ENCODE peak calls at places on chromosome 16, in five cellular contexts. X is naive thymus-derived CD4-positive, alpha-beta T cell; W is astrocyte; A is effector CD4-positive, alpha-beta T cell; F is body of pancreas. E is an unnamed sample.
A peak's percentile ranks its signal among the peaks of the same experiment; 100 is the strongest.

GRCh38 chr16:75127713-75128415 is 11.3 kb upstream of the LDHD start:
- DNase-seq in A (no peak), X (no peak), W (no peak), F (no peak), E (no peak)

GRCh38 chr16:12796498-12796897 is 7.2 kb downstream of the CPPED1 start:
- DNase-seq in A (no peak), W (peak; percentile 25), F (no peak), X (no peak), E (no peak)

GRCh38 chr16:15521390-15521757 is 87.0 kb downstream of the BMERB1 start:
- DNase-seq in A (no peak), X (no peak), W (no peak), F (no peak), E (no peak)

GRCh38 chr16:17275076-17275732 is 195.6 kb downstream of the XYLT1 start:
- DNase-seq in W (peak; percentile 48), X (no peak), A (no peak), F (peak; percentile 65), E (no peak)

GRCh38 chr16:56389554-56389953 is 35.8 kb downstream of the AMFR start:
- DNase-seq in F (no peak), W (peak; percentile 98), X (no peak), A (no peak), E (no peak)

GRCh38 chr16:11312718-11313492 is 31.8 kb upstream of the PRM1 start:
- DNase-seq in X (no peak), W (peak; percentile 73), A (no peak), F (peak; percentile 74), E (no peak)

GRCh38 chr16:30084096-30084815 is 7.5 kb downstream of the TBX6 start:
- DNase-seq in F (no peak), W (no peak), X (no peak), A (no peak), E (no peak)

GRCh38 chr16:47753620-47754019 is 292.5 kb downstream of the PHKB start:
- DNase-seq in F (no peak), W (no peak), A (no peak), X (no peak), E (no peak)

GRCh38 chr16:1940273-1941161 is 2.5 kb downstream of the MSRB1 start:
- DNase-seq in F (peak; percentile 97), A (no peak), W (no peak), X (no peak), E (no peak)

GRCh38 chr16:87881327-87882200 is 12.3 kb upstream of the SLC7A5 start:
- DNase-seq in A (no peak), X (no peak), F (no peak), W (no peak), E (no peak)

GRCh38 chr16:66457888-66458287 is 30.8 kb downstream of the BEAN1 start:
- DNase-seq in F (no peak), A (no peak), X (no peak), W (peak; percentile 37), E (no peak)

GRCh38 chr16:324451-325334 is 27.8 kb downstream of the AXIN1 start:
- DNase-seq in F (no peak), X (peak; percentile 92), A (peak; percentile 71), W (no peak), E (peak; percentile 75)

GRCh38 chr16:8866118-8866883 is 2.5 kb downstream of the CARHSP1 start:
- DNase-seq in F (peak; percentile 60), A (no peak), W (no peak), X (no peak), E (no peak)

GRCh38 chr16:20904507-20905079 is 4.0 kb downstream of the LYRM1 start:
- DNase-seq in X (peak; percentile 60), A (peak; percentile 4), W (peak; percentile 98), F (no peak), E (no peak)

GRCh38 chr16:18953535-18953934 is 27.3 kb upstream of the SMG1 start:
- DNase-seq in W (no peak), X (no peak), F (no peak), A (no peak), E (no peak)

GRCh38 chr16:68257906-68258800 is 6.2 kb upstream of the SLC7A6 start:
- DNase-seq in X (no peak), A (no peak), F (no peak), W (peak; percentile 17), E (no peak)

GRCh38 chr16:1184980-1185379 is 32.1 kb downstream of the CACNA1H start:
- DNase-seq in W (no peak), A (no peak), X (no peak), F (no peak), E (no peak)

GRCh38 chr16:66895999-66896398 is 15.7 kb downstream of the PDP2 start:
- DNase-seq in F (no peak), A (no peak), W (no peak), X (no peak), E (no peak)

GRCh38 chr16:66968847-66969246 is 7.8 kb downstream of the CES3 start:
- DNase-seq in X (no peak), A (no peak), W (no peak), F (no peak), E (no peak)

GRCh38 chr16:27486760-27487159 is 63.0 kb downstream of the GTF3C1 start:
- DNase-seq in X (no peak), W (no peak), A (no peak), F (no peak), E (no peak)

GRCh38 chr16:86199182-86199581 is 300.2 kb downstream of the IRF8 start:
- DNase-seq in A (no peak), X (no peak), F (no peak), W (no peak), E (no peak)

GRCh38 chr16:2008009-2008526 is 1.6 kb downstream of the ZNF598 start:
- DNase-seq in A (no peak), F (peak; percentile 75), X (no peak), W (peak; percentile 57), E (no peak)

GRCh38 chr16:35181422-35182030 is 1722.1 kb downstream of the TP53TG3F start:
- DNase-seq in A (no peak), X (no peak), W (no peak), F (no peak), E (no peak)

GRCh38 chr16:89026121-89026612 is 49.2 kb upstream of the CBFA2T3 start:
- DNase-seq in A (no peak), W (no peak), F (no peak), X (no peak), E (no peak)